ENCODE peak calls at places on chromosomes 11 and 22, in seven cellular contexts. Q is EL, K is left cardiac atrium, G is astrocyte of the cerebellum, M is cardiac muscle cell, O is mesenchymal stem cell, X is uterus. D is an unnamed sample.

GRCh38 chr11:118056806-118057205 is 20.1 kb upstream of the TMPRSS4 start:
- DNase-seq in Q (no peak), K (no peak), G (no peak), M (no peak), O (no peak), X (no peak), D (no peak)

GRCh38 chr11:20099527-20099926 is 60.7 kb downstream of the DBX1 start:
- DNase-seq in Q (no peak), K (no peak), G (no peak), M (no peak), O (peak; percentile 29), X (no peak), D (no peak)

GRCh38 chr11:83249972-83250593 is 36.1 kb downstream of the CCDC90B start:
- DNase-seq in Q (peak; percentile 48), K (no peak), G (peak; percentile 22), M (peak; percentile 69), O (peak; percentile 59), X (no peak), D (peak; percentile 32)

GRCh38 chr11:36818410-36818809 is 220.4 kb upstream of the RAG2 start:
- DNase-seq in Q (peak; percentile 9), K (no peak), G (no peak), M (no peak), O (no peak), X (no peak), D (peak; percentile 28)

GRCh38 chr22:37409557-37409956 is 17.7 kb downstream of the ELFN2 start:
- DNase-seq in Q (no peak), K (no peak), G (no peak), M (no peak), O (no peak), X (no peak), D (no peak)

GRCh38 chr11:44797886-44798683 is 71.3 kb downstream of the TSPAN18 start:
- DNase-seq in Q (no peak), K (peak; percentile 15), G (no peak), M (peak; percentile 41), O (peak; percentile 84), X (no peak), D (no peak)

GRCh38 chr11:10990160-10990559 is 132.3 kb upstream of the ZBED5 start:
- DNase-seq in Q (no peak), K (no peak), G (no peak), M (no peak), O (no peak), X (no peak), D (no peak)

GRCh38 chr11:106691807-106692365 is 326.4 kb downstream of the GUCY1A2 start:
- DNase-seq in Q (peak; percentile 16), K (no peak), G (no peak), M (peak; percentile 17), O (peak; percentile 36), X (no peak), D (no peak)

GRCh38 chr11:65077466-65077865 is 6.4 kb downstream of the CDCA5 start:
- DNase-seq in Q (no peak), K (no peak), G (no peak), M (no peak), O (no peak), X (no peak), D (no peak)

GRCh38 chr11:63999349-64000025 is 13.2 kb downstream of the OTUB1 start:
- DNase-seq in Q (peak; percentile 42), K (peak; percentile 71), G (no peak), M (peak; percentile 63), O (peak; percentile 53), X (peak; percentile 69), D (no peak)

GRCh38 chr22:48241658-48242057 is 1479.2 kb downstream of the TBC1D22A start:
- DNase-seq in Q (no peak), K (no peak), G (no peak), M (no peak), O (no peak), X (no peak), D (no peak)

GRCh38 chr11:113177596-113178115 is 136.7 kb upstream of the TTC12 start:
- DNase-seq in Q (no peak), K (no peak), G (no peak), M (no peak), O (no peak), X (no peak), D (no peak)

GRCh38 chr11:122022646-122023045 is 93.4 kb downstream of the BLID start:
- DNase-seq in Q (no peak), K (no peak), G (no peak), M (no peak), O (no peak), X (no peak), D (no peak)

GRCh38 chr22:35231585-35232084 is 25.7 kb upstream of the HMGXB4 start:
- DNase-seq in Q (peak; percentile 71), K (peak; percentile 42), G (peak; percentile 42), M (peak; percentile 76), O (peak; percentile 59), X (peak; percentile 22), D (peak; percentile 88)

GRCh38 chr11:66321606-66322005 is 4.8 kb upstream of the CD248 start:
- DNase-seq in Q (no peak), K (no peak), G (no peak), M (no peak), O (no peak), X (no peak), D (no peak)

GRCh38 chr11:72655896-72656464 is 18.2 kb downstream of the PDE2A start:
- DNase-seq in Q (no peak), K (no peak), G (no peak), M (no peak), O (no peak), X (no peak), D (no peak)

GRCh38 chr11:877565-877964 is 33.0 kb downstream of the CHID1 start:
- DNase-seq in Q (no peak), K (no peak), G (no peak), M (no peak), O (no peak), X (no peak), D (peak; percentile 53)

GRCh38 chr11:57979532-57980079 is 44.1 kb upstream of the OR9Q1 start:
- DNase-seq in Q (no peak), K (no peak), G (no peak), M (no peak), O (no peak), X (no peak), D (no peak)

GRCh38 chr11:15055620-15056356 is 17.6 kb upstream of the CALCB start:
- DNase-seq in Q (no peak), K (no peak), G (no peak), M (no peak), O (no peak), X (no peak), D (no peak)